ENCODE peak calls at places on chromosomes 16 and 17, in six cellular contexts. One of them, this sample, is unnamed.

GRCh38 chr17:77802811-77803220 is 155.7 kb upstream of the TNRC6C start:
- DNase-seq in ovary: peak; percentile 29
- DNase-seq in body of pancreas: peak; percentile 12
- DNase-seq in gastrocnemius medialis: no peak
- DNase-seq in esophagus squamous epithelium: no peak
- DNase-seq in HCT116: no peak
- DNase-seq in this sample: no peak

GRCh38 chr16:50653633-50654524 is 27.2 kb downstream of the SNX20 start:
- DNase-seq in esophagus squamous epithelium: no peak
- DNase-seq in ovary: no peak
- DNase-seq in body of pancreas: peak; percentile 97
- DNase-seq in HCT116: no peak
- DNase-seq in gastrocnemius medialis: no peak
- DNase-seq in this sample: no peak

GRCh38 chr17:1267471-1267947 is 2.7 kb upstream of the BHLHA9 start:
- DNase-seq in gastrocnemius medialis: peak; percentile 14
- DNase-seq in HCT116: no peak
- DNase-seq in esophagus squamous epithelium: no peak
- DNase-seq in body of pancreas: peak; percentile 26
- DNase-seq in ovary: peak; percentile 36
- DNase-seq in this sample: peak; percentile 38

GRCh38 chr17:80284631-80285030 is 24.0 kb downstream of the RNF213 start:
- DNase-seq in HCT116: no peak
- DNase-seq in esophagus squamous epithelium: no peak
- DNase-seq in ovary: no peak
- DNase-seq in gastrocnemius medialis: no peak
- DNase-seq in body of pancreas: no peak
- DNase-seq in this sample: no peak

GRCh38 chr16:57021693-57022092 is 32.3 kb downstream of the NLRC5 start:
- DNase-seq in gastrocnemius medialis: no peak
- DNase-seq in esophagus squamous epithelium: no peak
- DNase-seq in body of pancreas: no peak
- DNase-seq in ovary: no peak
- DNase-seq in HCT116: no peak
- DNase-seq in this sample: no peak

GRCh38 chr17:42618442-42619150 is 9.1 kb downstream of the TUBG1 start:
- DNase-seq in body of pancreas: peak; percentile 94
- DNase-seq in HCT116: no peak
- DNase-seq in ovary: peak; percentile 20
- DNase-seq in esophagus squamous epithelium: no peak
- DNase-seq in gastrocnemius medialis: peak; percentile 92
- DNase-seq in this sample: no peak

GRCh38 chr16:56990407-56991286 is 1.3 kb downstream of the NLRC5 start:
- DNase-seq in HCT116: no peak
- DNase-seq in esophagus squamous epithelium: no peak
- DNase-seq in ovary: no peak
- DNase-seq in body of pancreas: no peak
- DNase-seq in gastrocnemius medialis: no peak
- DNase-seq in this sample: no peak

GRCh38 chr16:30715777-30716445 is 16.9 kb downstream of the SRCAP start:
- DNase-seq in esophagus squamous epithelium: no peak
- DNase-seq in body of pancreas: peak; percentile 29
- DNase-seq in gastrocnemius medialis: no peak
- DNase-seq in ovary: no peak
- DNase-seq in HCT116: no peak
- DNase-seq in this sample: no peak

GRCh38 chr17:39222866-39223834 is 2.6 kb downstream of the STAC2 start:
- DNase-seq in HCT116: no peak
- DNase-seq in ovary: no peak
- DNase-seq in gastrocnemius medialis: no peak
- DNase-seq in body of pancreas: no peak
- DNase-seq in esophagus squamous epithelium: no peak
- DNase-seq in this sample: no peak

GRCh38 chr16:81778861-81779539 is at the start of gene PLCG2:
- DNase-seq in HCT116: peak; percentile 47
- DNase-seq in body of pancreas: peak; percentile 72
- DNase-seq in ovary: peak; percentile 21
- DNase-seq in gastrocnemius medialis: peak; percentile 7
- DNase-seq in esophagus squamous epithelium: peak; percentile 26
- DNase-seq in this sample: peak; percentile 57

GRCh38 chr17:36920032-36921000 is 17.0 kb upstream of the LHX1 start:
- DNase-seq in HCT116: peak; percentile 43
- DNase-seq in gastrocnemius medialis: no peak
- DNase-seq in ovary: no peak
- DNase-seq in esophagus squamous epithelium: no peak
- DNase-seq in body of pancreas: no peak
- DNase-seq in this sample: no peak

GRCh38 chr17:40345161-40346034 is 19.1 kb downstream of the GJD3 start:
- DNase-seq in HCT116: no peak
- DNase-seq in gastrocnemius medialis: no peak
- DNase-seq in ovary: peak; percentile 71
- DNase-seq in esophagus squamous epithelium: no peak
- DNase-seq in body of pancreas: peak; percentile 90
- DNase-seq in this sample: peak; percentile 75

GRCh38 chr16:53714080-53715050 is 10.4 kb downstream of the FTO start:
- DNase-seq in ovary: peak; percentile 27
- DNase-seq in body of pancreas: no peak
- DNase-seq in HCT116: no peak
- DNase-seq in gastrocnemius medialis: no peak
- DNase-seq in esophagus squamous epithelium: no peak
- DNase-seq in this sample: no peak

GRCh38 chr17:7541074-7541621 is 7.7 kb upstream of the TNFSF12 start:
- DNase-seq in esophagus squamous epithelium: no peak
- DNase-seq in body of pancreas: no peak
- DNase-seq in ovary: no peak
- DNase-seq in gastrocnemius medialis: no peak
- DNase-seq in HCT116: no peak
- DNase-seq in this sample: no peak

GRCh38 chr16:64865037-64865696 is 256.7 kb downstream of the CDH11 start:
- DNase-seq in esophagus squamous epithelium: no peak
- DNase-seq in gastrocnemius medialis: no peak
- DNase-seq in HCT116: no peak
- DNase-seq in body of pancreas: no peak
- DNase-seq in ovary: no peak
- DNase-seq in this sample: no peak

GRCh38 chr17:45722161-45722560 is 62.0 kb upstream of the CRHR1 start:
- DNase-seq in esophagus squamous epithelium: no peak
- DNase-seq in HCT116: peak; percentile 16
- DNase-seq in body of pancreas: peak; percentile 5
- DNase-seq in ovary: no peak
- DNase-seq in gastrocnemius medialis: no peak
- DNase-seq in this sample: no peak

GRCh38 chr17:75830168-75831031 is 13.8 kb downstream of the UNC13D start:
- DNase-seq in HCT116: no peak
- DNase-seq in body of pancreas: no peak
- DNase-seq in gastrocnemius medialis: no peak
- DNase-seq in ovary: no peak
- DNase-seq in esophagus squamous epithelium: no peak
- DNase-seq in this sample: no peak

GRCh38 chr16:11603331-11603750 is 16.6 kb upstream of the LITAF start:
- DNase-seq in gastrocnemius medialis: no peak
- DNase-seq in body of pancreas: no peak
- DNase-seq in ovary: peak; percentile 45
- DNase-seq in HCT116: no peak
- DNase-seq in esophagus squamous epithelium: no peak
- DNase-seq in this sample: no peak

GRCh38 chr16:11601425-11601824 is 14.7 kb upstream of the LITAF start:
- DNase-seq in ovary: no peak
- DNase-seq in body of pancreas: no peak
- DNase-seq in HCT116: no peak
- DNase-seq in gastrocnemius medialis: no peak
- DNase-seq in esophagus squamous epithelium: no peak
- DNase-seq in this sample: no peak

GRCh38 chr16:11602321-11602720 is 15.6 kb upstream of the LITAF start:
- DNase-seq in body of pancreas: no peak
- DNase-seq in ovary: no peak
- DNase-seq in esophagus squamous epithelium: no peak
- DNase-seq in HCT116: no peak
- DNase-seq in gastrocnemius medialis: no peak
- DNase-seq in this sample: no peak

GRCh38 chr16:11599579-11599978 is 12.9 kb upstream of the LITAF start:
- DNase-seq in gastrocnemius medialis: no peak
- DNase-seq in esophagus squamous epithelium: no peak
- DNase-seq in HCT116: no peak
- DNase-seq in body of pancreas: no peak
- DNase-seq in ovary: no peak
- DNase-seq in this sample: no peak

DNA sequence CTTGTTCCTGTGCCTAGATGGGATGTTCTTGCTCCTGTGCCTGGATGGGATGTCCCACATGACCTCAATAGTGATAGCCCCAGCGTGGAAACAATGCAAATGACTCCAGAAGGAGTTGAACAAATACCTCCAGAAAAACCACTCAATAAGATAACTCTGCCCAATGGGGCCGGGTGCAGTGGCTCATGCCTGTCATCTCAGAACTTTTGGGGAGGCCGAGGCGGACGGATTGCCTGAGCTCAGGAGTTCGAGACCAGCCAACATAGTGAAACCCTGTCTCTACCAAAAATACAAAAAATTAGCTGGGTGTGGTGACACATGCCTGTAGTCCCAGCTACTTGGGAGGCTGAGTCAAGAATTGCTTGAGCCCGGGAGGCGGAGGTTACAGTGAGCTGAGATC is 15.2 kb upstream of the LITAF start:
- DNase-seq in gastrocnemius medialis: no peak
- DNase-seq in HCT116: no peak
- DNase-seq in ovary: no peak
- DNase-seq in body of pancreas: no peak
- DNase-seq in esophagus squamous epithelium: no peak
- DNase-seq in this sample: no peak
- H3K4me3 ChIP-seq in gastrocnemius medialis: no peak overlapping the region
- H3K4me3 ChIP-seq in HCT116: no peak overlapping the region
- H3K4me3 ChIP-seq in ovary: no peak overlapping the region
- H3K4me3 ChIP-seq in body of pancreas: no peak overlapping the region
- H3K4me3 ChIP-seq in esophagus squamous epithelium: no peak overlapping the region
- H3K4me3 ChIP-seq in this sample: no peak overlapping the region

DNA sequence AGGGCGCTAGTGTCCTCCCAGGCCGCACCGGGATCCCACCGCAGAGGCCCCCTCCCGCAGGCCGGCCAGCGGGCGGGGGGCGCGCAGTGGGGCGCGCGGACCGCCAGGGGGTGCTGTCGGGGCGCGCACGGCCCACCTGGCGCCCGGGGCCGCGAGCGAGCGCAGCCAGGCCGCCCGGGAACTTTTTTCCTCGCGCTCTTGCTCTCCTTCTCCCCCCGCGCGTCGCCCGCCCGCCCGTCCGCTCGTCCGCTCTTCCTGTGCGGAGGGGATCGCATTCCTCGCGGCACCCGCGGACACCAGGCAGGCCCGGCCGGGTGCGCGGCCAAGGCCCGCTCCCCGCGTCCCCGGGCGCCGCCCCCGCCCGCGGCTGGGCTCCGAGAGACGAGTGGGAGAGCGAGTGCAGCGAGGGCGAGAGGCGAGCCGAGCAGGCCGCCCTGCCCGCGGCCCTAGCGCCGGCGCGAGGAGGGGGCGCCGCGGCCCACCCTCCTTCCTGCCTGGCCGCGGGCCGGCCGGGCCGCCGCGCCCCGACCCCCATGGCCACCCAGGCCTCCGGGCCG is at the start of gene RAI1:
- DNase-seq in body of pancreas: peak; percentile 83
- DNase-seq in esophagus squamous epithelium: no peak
- DNase-seq in gastrocnemius medialis: peak; percentile 56
- DNase-seq in ovary: peak; percentile 84
- DNase-seq in HCT116: no peak
- DNase-seq in this sample: peak; percentile 73
- TF ChIP-seq POLR2A in body of pancreas: peak; percentile 25
- TF ChIP-seq POLR2A in esophagus squamous epithelium: no peak
- TF ChIP-seq POLR2A in gastrocnemius medialis: peak; percentile 33
- TF ChIP-seq POLR2A in ovary: peak; percentile 53
- TF ChIP-seq POLR2A in HCT116: no peak
- TF ChIP-seq POLR2A in this sample: no peak

GRCh38 chr17:70166571-70166970 is 2.8 kb upstream of the KCNJ2 start:
- DNase-seq in body of pancreas: no peak
- DNase-seq in gastrocnemius medialis: no peak
- DNase-seq in esophagus squamous epithelium: no peak
- DNase-seq in ovary: no peak
- DNase-seq in HCT116: no peak
- DNase-seq in this sample: no peak

GRCh38 chr17:70169707-70170597 is 620 bp downstream of the KCNJ2 start:
- DNase-seq in esophagus squamous epithelium: no peak
- DNase-seq in body of pancreas: peak; percentile 29
- DNase-seq in gastrocnemius medialis: peak; percentile 59
- DNase-seq in ovary: peak; percentile 37
- DNase-seq in HCT116: no peak
- DNase-seq in this sample: no peak

GRCh38 chr17:70171159-70171558 is 1.8 kb downstream of the KCNJ2 start:
- DNase-seq in ovary: no peak
- DNase-seq in HCT116: no peak
- DNase-seq in gastrocnemius medialis: no peak
- DNase-seq in body of pancreas: no peak
- DNase-seq in esophagus squamous epithelium: no peak
- DNase-seq in this sample: no peak

GRCh38 chr17:70168979-70169706 is at the start of gene KCNJ2:
- DNase-seq in esophagus squamous epithelium: no peak
- DNase-seq in ovary: peak; percentile 86
- DNase-seq in gastrocnemius medialis: peak; percentile 84
- DNase-seq in HCT116: no peak
- DNase-seq in body of pancreas: peak; percentile 91
- DNase-seq in this sample: peak; percentile 84

DNA sequence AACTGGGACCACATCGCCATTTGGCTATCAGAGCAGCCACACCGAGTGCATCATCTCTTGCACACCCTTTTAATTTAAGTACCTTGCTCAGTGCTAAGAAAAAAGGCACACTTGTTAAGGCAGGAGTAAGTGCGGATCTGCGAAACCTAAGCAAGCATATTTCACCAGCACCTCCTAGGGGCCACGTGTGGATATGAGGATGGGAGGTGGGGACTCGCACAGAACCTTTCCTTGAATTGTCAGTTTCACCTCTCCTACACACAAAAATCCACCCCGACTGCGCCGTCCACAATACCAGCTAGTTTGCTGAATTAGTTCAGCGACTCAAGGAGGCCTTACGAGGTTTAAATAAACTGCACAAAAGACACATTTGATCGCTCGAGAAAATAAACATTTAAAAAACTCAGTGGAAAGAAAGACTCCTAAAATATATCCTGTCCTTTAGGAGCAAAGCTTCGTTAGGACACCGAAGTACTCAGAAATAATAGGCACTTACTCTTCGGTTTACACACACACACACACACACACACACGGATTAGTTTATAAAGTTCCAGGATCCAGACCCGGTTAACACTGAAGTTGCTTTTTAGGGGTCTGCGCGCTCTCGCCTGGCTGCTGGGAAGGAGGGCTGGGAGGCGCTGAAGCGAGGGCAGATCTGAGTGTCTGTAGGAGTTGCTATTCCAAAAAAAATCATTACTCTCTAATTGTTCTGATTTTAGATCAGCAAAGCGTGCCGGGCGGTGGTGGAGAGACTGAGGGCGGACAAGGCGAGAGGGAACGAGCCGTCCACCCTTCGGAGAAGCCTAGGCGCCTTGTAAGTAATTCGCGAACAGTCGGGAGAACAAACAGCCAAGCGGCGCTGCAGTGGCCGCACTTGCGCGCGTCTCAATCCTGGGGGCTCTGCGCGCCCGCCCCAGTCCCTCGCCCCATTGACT is 1.0 kb upstream of the KCNJ2 start:
- DNase-seq in gastrocnemius medialis: peak; percentile 66
- DNase-seq in esophagus squamous epithelium: no peak
- DNase-seq in body of pancreas: peak; percentile 75
- DNase-seq in HCT116: no peak
- DNase-seq in ovary: peak; percentile 69
- DNase-seq in this sample: peak; percentile 54
- TF ChIP-seq CTCF in gastrocnemius medialis: peak; percentile 56
- TF ChIP-seq CTCF in esophagus squamous epithelium: peak; percentile 60
- TF ChIP-seq CTCF in body of pancreas: peak; percentile 21
- TF ChIP-seq CTCF in HCT116: no peak
- TF ChIP-seq CTCF in ovary: peak; percentile 7
- TF ChIP-seq CTCF in this sample: peak; percentile 51

GRCh38 chr16:13291934-13292333 is 390.5 kb downstream of the SHISA9 start:
- DNase-seq in gastrocnemius medialis: no peak
- DNase-seq in HCT116: no peak
- DNase-seq in esophagus squamous epithelium: no peak
- DNase-seq in body of pancreas: no peak
- DNase-seq in ovary: no peak
- DNase-seq in this sample: no peak
- H3K4me3 ChIP-seq in gastrocnemius medialis: no peak overlapping the region
- H3K4me3 ChIP-seq in HCT116: no peak overlapping the region
- H3K4me3 ChIP-seq in esophagus squamous epithelium: no peak overlapping the region
- H3K4me3 ChIP-seq in body of pancreas: no peak overlapping the region
- H3K4me3 ChIP-seq in ovary: no peak overlapping the region
- H3K4me3 ChIP-seq in this sample: no peak overlapping the region